ENCODE peak calls at places on chromosome 2, in ten cellular contexts. Z is mucosa of gallbladder; Y is EL; L is MV-4-11; R is cardiac fibroblast; X is effector CD4-positive, alpha-beta T cell; P is HTR-8/SVneo; S is activated effector memory CD4-positive, alpha-beta T cell treated with anti-CD3 and anti-CD28 coated beads, Interleukin-2, amount 50 U/mL, for 16 hours; Q is ELR; B is AG08395. C is an unnamed sample.

GRCh38 chr2:236616031-236616430 is 46.4 kb downstream of the ACKR3 start:
- DNase-seq in B (no peak), Q (no peak), R (no peak), X (no peak), Z (no peak), S (no peak), P (no peak), Y (no peak), L (no peak), C (no peak)

GRCh38 chr2:42360493-42360889 is 526 bp downstream of the COX7A2L start:
- DNase-seq in Q (peak; percentile 24), Y (no peak), X (no peak), P (no peak), B (no peak), L (no peak), Z (no peak), S (no peak), R (no peak), C (no peak)

GRCh38 chr2:216082805-216083204 is 1.1 kb downstream of the TMEM169 start:
- DNase-seq in Y (no peak), X (no peak), S (peak; percentile 70), P (no peak), R (no peak), Z (no peak), L (peak; percentile 73), Q (no peak), B (no peak), C (no peak)

GRCh38 chr2:229084467-229084866 is 186.6 kb downstream of the PID1 start:
- DNase-seq in B (peak; percentile 31), S (no peak), X (no peak), Z (no peak), P (no peak), Y (no peak), R (no peak), Q (no peak), L (no peak), C (no peak)

GRCh38 chr2:118974103-118974911 is 32.3 kb downstream of the MARCO start:
- DNase-seq in S (no peak), X (no peak), P (no peak), Q (peak; percentile 55), Y (peak; percentile 57), L (peak; percentile 89), R (peak; percentile 29), B (peak; percentile 79), Z (peak; percentile 8), C (peak; percentile 54)

GRCh38 chr2:46164581-46165301 is 132.5 kb upstream of the EPAS1 start:
- DNase-seq in P (peak; percentile 91), S (peak; percentile 44), X (no peak), L (no peak), R (peak; percentile 99), Z (peak; percentile 75), Q (peak; percentile 97), B (peak; percentile 96), Y (peak; percentile 99), C (peak; percentile 37)

GRCh38 chr2:37589298-37589697 is 82.1 kb downstream of the CDC42EP3 start:
- DNase-seq in P (no peak), Z (no peak), S (no peak), L (no peak), B (no peak), Y (peak; percentile 46), R (no peak), X (no peak), Q (peak; percentile 76), C (no peak)

GRCh38 chr2:219501849-219502248 is 3.2 kb downstream of the GMPPA start:
- DNase-seq in X (no peak), Z (no peak), B (no peak), S (no peak), Y (no peak), L (no peak), P (no peak), Q (no peak), R (no peak), C (no peak)

GRCh38 chr2:54535599-54536195 is 79.6 kb downstream of the SPTBN1 start:
- DNase-seq in S (no peak), X (no peak), Q (no peak), B (no peak), L (peak; percentile 96), P (no peak), Y (no peak), Z (no peak), R (peak; percentile 24), C (peak; percentile 43)